ENCODE peak calls at places on chromosomes 11 and 22, in six cellular contexts. B is HCT116, R is GM23248, C is SK-N-SH, T is Karpas-422, I is PC-3. F is an unnamed sample. For H3K9me2 and H3K4me1, the result is how much of the 10 kb centered on the place peaks cover.

GRCh38 chr11:93567406-93567819 is 24.2 kb upstream of the SMCO4 start:
- DNase-seq in B (no peak), R (peak), C (no peak), T (no peak), I (peak), F (no peak)

GRCh38 chr22:42217752-42218280 is 52.6 kb downstream of the TCF20 start:
- DNase-seq in B (no peak), R (peak), C (no peak), T (peak), I (no peak), F (no peak)

GRCh38 chr11:65421204-65422103 is 1.1 kb upstream of the NEAT1 start:
- DNase-seq in B (peak), R (peak), C (peak), T (peak), I (peak), F (peak)

GRCh38 chr11:297666-298405 is 1.5 kb downstream of the IFITM5 start:
- DNase-seq in B (no peak), R (peak), C (no peak), T (no peak), I (no peak), F (no peak)

GRCh38 chr22:44357962-44358553 is 45.3 kb upstream of the SHISAL1 start:
- DNase-seq in B (no peak), R (no peak), C (no peak), T (no peak), I (no peak), F (no peak)

GRCh38 chr22:48098243-48098935 is 1335.9 kb downstream of the TBC1D22A start:
- DNase-seq in B (no peak), R (no peak), C (no peak), T (peak), I (no peak), F (peak)

GRCh38 chr11:122642971-122643370 is 12.6 kb upstream of the UBASH3B start:
- DNase-seq in B (no peak), R (peak), C (no peak), T (no peak), I (peak), F (no peak)

GRCh38 chr11:89498845-89499448 is 7.8 kb upstream of the NOX4 start:
- DNase-seq in B (peak), R (no peak), C (no peak), T (peak), I (peak), F (no peak)

GRCh38 chr11:134760957-134761356 is 348.9 kb upstream of the B3GAT1 start:
- DNase-seq in B (no peak), R (no peak), C (no peak), T (no peak), I (no peak), F (no peak)

GRCh38 chr11:61460986-61461385 is 31.1 kb downstream of the SDHAF2 start:
- DNase-seq in B (no peak), R (no peak), C (no peak), T (no peak), I (no peak), F (no peak)

GRCh38 chr22:26648761-26649363 is 8.5 kb upstream of the MIAT start:
- DNase-seq in B (no peak), R (no peak), C (peak), T (no peak), I (no peak), F (no peak)

GRCh38 chr11:64990222-64990918 is 6.4 kb downstream of the BATF2 start:
- DNase-seq in B (no peak), R (no peak), C (no peak), T (peak), I (no peak), F (no peak)

GRCh38 chr11:72081856-72082255 is 1.2 kb downstream of the LRRC51 start:
- DNase-seq in B (no peak), R (no peak), C (no peak), T (no peak), I (peak), F (no peak)

GRCh38 chr11:96817488-96817887 is 427.7 kb downstream of the JRKL start:
- DNase-seq in B (no peak), R (peak), C (no peak), T (no peak), I (peak), F (no peak)

GRCh38 chr11:119635776-119636175 is 93.2 kb downstream of the NECTIN1 start:
- DNase-seq in B (no peak), R (no peak), C (no peak), T (no peak), I (no peak), F (no peak)

GRCh38 chr11:12995211-12995610 is 13.9 kb upstream of the RASSF10 start:
- DNase-seq in B (no peak), R (peak), C (no peak), T (no peak), I (no peak), F (no peak)

GRCh38 chr11:28384418-28384817 is 276.2 kb downstream of the METTL15 start:
- DNase-seq in B (no peak), R (peak), C (no peak), T (no peak), I (peak), F (no peak)

GRCh38 chr11:57514538-57515331 is 767 bp downstream of the SLC43A1 start:
- DNase-seq in B (no peak), R (peak), C (peak), T (peak), I (peak), F (no peak)

GRCh38 chr11:131661137-131661536 is 290.7 kb downstream of the NTM start:
- DNase-seq in B (no peak), R (peak), C (no peak), T (no peak), I (no peak), F (no peak)

GRCh38 chr11:117519590-117519989 is 191.9 kb downstream of the CEP164 start:
- DNase-seq in B (no peak), R (no peak), C (no peak), T (no peak), I (no peak), F (no peak)

GRCh38 chr22:48902001-48902869 is 925.4 kb downstream of the BRD1 start:
- DNase-seq in B (no peak), R (no peak), C (no peak), T (no peak), I (no peak), F (no peak)

GRCh38 chr22:47395481-47395880 is 633.0 kb downstream of the TBC1D22A start:
- DNase-seq in B (no peak), R (no peak), C (no peak), T (no peak), I (peak), F (no peak)

GRCh38 chr11:122215244-122215992 is 99.4 kb upstream of the BLID start:
- DNase-seq in B (peak), R (peak), C (peak), T (peak), I (peak), F (peak)

GRCh38 chr22:26446808-26447515 is 17.9 kb downstream of the ASPHD2 start:
- DNase-seq in B (no peak), R (no peak), C (no peak), T (no peak), I (no peak), F (no peak)

GRCh38 chr11:126607374-126607773 is 251.9 kb downstream of the ST3GAL4 start:
- DNase-seq in B (peak), R (peak), C (peak), T (peak), I (peak), F (peak)

GRCh38 chr11:94171693-94172440 is 43.2 kb downstream of the PANX1 start:
- DNase-seq in B (peak), R (peak), C (peak), T (peak), I (peak), F (peak)

GRCh38 chr11:102802341-102802740 is 4.4 kb upstream of the MMP1 start:
- DNase-seq in B (no peak), R (peak), C (no peak), T (no peak), I (peak), F (no peak)

GRCh38 chr11:77557553-77557952 is 32.2 kb upstream of the AQP11 start:
- DNase-seq in B (no peak), R (peak), C (peak), T (no peak), I (peak), F (peak)

GRCh38 chr11:3231851-3232744 is at the start of gene MRGPRE:
- DNase-seq in B (no peak), R (peak), C (peak), T (no peak), I (no peak), F (peak)

GRCh38 chr22:32123657-32124056 is 35.4 kb downstream of the C22orf42 start:
- DNase-seq in B (no peak), R (no peak), C (no peak), T (no peak), I (peak), F (no peak)

GRCh38 chr11:119750056-119750455 is 21.1 kb upstream of the NECTIN1 start:
- DNase-seq in B (no peak), R (no peak), C (no peak), T (no peak), I (no peak), F (no peak)

GRCh38 chr11:132898021-132898420 is 634.3 kb downstream of the OPCML start:
- DNase-seq in B (no peak), R (no peak), C (no peak), T (no peak), I (no peak), F (no peak)
- H3K9me2 ChIP-seq in B (under half), R (under half), C (under half), T (under half), I (under half), F (under half)

DNA sequence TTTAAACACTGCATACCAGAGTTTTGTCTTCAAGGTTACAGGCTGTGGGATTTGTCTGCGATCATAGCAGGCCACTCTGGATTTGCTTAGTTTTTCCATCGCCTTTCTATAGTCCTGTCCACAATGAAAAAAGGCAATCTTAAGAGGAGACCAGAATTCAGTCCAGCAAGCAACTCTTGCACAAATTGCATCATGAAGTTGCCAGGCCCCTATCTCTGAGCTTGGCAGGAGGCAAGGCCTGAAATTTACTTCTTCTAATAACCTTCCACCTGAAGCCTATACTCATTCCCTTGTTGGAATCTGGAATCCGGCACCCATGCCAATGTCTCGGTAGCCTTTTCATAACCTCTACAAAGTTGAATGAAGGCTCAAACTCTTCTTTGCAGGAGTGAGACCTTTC is 100.1 kb downstream of the NAV2 start:
- DNase-seq in B (no peak), R (no peak), C (no peak), T (no peak), I (no peak), F (no peak)
- H3K4me1 ChIP-seq in B (under half), R (under half), C (under half), T (under half), I (under half), F (under half)

DNA sequence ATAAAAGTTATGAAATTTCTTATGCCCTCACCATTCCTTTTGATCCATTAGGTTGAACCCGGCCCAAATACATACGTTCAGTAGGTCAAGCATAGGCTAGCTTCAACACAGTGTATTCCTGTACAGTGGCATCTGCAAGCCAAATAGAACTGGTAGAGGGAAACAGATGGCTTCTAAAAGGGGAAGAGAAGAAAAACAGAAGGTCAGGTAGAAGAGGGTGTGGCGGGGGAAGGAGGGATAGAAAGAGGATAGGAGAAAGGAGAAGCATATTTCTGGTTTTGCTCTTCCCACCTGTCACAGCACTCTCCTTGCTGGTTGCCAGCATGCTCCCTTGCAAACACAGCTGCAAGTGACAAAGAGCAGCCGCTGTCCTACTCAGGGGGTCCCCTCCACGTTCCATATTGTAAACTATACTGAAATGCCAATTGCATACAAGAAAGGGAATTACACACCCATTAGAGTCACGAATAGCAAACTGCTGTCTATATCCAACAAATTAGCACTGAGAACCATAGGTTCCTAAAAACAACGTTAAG is 71.9 kb downstream of the PHF21A start:
- DNase-seq in B (no peak), R (no peak), C (no peak), T (no peak), I (no peak), F (no peak)
- H3K9ac ChIP-seq in B (no peak), R (no peak), C (no peak), T (no peak), I (no peak), F (no peak)

DNA sequence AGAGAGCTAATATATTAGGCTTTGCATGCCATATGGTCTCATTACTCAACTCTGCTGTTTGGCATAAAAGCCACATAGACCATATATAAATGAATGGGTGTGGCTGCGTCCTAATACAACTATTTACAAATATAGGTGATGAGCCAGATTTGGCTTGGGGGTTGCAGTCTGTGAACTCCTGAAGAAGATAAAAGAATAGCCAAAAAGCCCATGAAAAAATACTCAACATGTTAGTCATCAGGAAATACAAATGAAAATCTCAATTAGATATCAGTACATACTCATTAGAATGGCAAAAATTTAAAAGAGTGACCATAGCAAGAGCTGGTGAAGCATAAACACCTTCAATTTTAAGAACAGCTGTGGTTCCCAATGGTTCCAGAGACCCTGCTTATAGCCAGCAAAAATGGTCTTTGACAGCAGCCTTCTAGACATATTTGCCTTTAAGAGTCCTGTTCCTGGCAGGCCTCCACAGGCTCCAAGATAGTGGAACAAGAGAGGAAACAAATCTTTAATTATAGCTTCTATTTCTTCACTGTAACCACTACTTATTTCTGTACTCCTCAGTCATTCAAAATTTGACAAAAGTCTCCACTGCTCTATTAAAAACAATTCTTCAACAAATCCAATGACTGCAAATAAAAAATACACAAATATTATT is 16.1 kb downstream of the C2CD3 start:
- DNase-seq in B (no peak), R (peak), C (no peak), T (no peak), I (peak), F (no peak)
- H3K9me2 ChIP-seq in B (under half), R (under half), C (under half), T (under half), I (under half), F (under half)

GRCh38 chr22:50262973-50263617 is 1.6 kb upstream of the MAPK12 start:
- DNase-seq in B (no peak), R (no peak), C (peak), T (no peak), I (no peak), F (no peak)
- H3K4me1 ChIP-seq in B (under half), R (under half), C (under half), T (under half), I (under half), F (under half)

DNA sequence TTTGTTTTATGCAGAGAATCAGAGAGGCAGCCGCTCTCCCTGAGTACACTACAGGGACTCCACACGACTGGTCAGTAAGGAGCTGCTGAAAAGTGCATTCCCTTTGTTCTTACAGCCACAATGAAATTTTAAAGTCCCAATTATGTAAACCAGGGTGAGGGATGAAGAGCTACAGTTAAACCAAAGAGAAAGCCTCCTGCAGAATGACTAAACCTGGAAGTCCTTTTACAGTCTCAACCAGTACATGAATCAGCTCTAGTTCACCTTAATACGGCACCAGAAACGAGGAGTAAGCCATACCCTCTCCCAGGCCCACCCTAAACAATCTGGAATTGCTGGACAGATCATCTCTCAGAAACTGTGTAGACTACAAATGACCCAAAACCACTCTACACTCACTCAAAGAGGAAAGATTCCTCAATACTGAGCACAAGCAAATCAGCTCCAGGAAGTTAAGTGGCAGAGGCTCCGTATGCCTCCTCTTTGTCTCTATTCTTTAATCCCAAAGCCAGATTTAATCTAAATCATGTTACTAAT is 113.1 kb downstream of the RBFOX2 start:
- DNase-seq in B (no peak), R (peak), C (no peak), T (no peak), I (peak), F (no peak)
- H3K9ac ChIP-seq in B (peak), R (peak), C (peak), T (no peak), I (peak), F (no peak)

DNA sequence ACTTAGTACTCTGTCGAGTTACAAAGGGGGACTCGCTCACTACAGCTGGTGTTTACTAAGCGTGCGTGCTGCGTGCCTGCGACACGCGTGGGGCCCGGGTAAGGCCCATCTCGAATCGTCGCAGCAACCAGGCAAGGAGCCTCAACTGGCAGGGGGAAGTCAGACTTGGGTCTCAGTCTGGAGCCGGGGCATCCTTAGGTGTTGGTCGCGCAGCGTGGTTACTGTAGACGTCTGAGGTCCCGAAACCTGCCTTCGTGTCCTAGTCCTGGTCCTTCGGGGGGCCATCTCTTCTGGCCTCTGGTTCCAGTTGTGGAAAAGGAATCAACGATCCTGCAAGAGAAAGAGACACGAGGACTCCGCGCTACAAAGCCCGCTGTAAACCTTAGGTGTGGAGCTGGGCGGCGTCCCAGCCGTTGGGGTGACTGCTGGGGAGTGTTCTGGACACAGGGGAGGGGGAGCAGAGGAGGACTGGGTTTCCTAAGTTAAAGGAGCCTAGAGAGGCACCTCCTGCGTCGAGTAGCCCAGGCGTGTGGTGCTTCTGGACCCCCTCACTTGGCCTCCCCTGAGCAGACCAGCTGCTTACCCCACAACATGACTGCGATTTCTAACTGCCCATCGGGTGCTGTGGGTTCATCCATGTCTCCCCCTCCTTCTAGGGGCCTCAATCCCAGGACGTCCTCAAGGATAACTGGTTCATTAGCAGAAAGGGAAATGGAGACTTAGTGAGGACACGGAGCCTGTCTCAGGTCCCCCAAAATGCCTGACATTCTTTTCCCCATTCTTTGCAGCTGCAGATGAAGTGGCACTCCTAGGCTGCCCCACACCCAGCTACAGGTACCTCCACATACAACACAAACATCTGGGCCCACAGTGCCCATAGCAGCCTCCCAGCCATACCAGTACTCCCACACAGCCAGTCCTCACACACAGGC is 4.9 kb upstream of the WNT11 start:
- DNase-seq in B (no peak), R (no peak), C (no peak), T (no peak), I (no peak), F (no peak)
- H3K9me2 ChIP-seq in B (under half), R (under half), C (under half), T (under half), I (under half), F (under half)

F was measured in MM.1S.